ENCODE peak calls at places on chromosomes 3 and 15, in ten cellular contexts. B, S, E, O, Q, V, W, I, D and G are unnamed samples.

GRCh38 chr3:62587169-62587568 is 213.8 kb upstream of the FEZF2 start:
- DNase-seq in B (no peak), S (no peak), E (no peak), O (no peak), Q (no peak), V (no peak), W (no peak), I (no peak), D (no peak), G (no peak)

GRCh38 chr15:55530861-55531313 is 22.9 kb upstream of the DNAAF4 start:
- DNase-seq in B (no peak), S (no peak), E (no peak), O (no peak), Q (no peak), V (no peak), W (no peak), I (no peak), D (no peak), G (peak)

GRCh38 chr3:137165117-137165806 is 207.5 kb downstream of the IL20RB start:
- DNase-seq in B (no peak), S (no peak), E (no peak), O (no peak), Q (no peak), V (no peak), W (no peak), I (no peak), D (peak), G (no peak)

GRCh38 chr3:170471149-170471548 is 52.5 kb downstream of the CLDN11 start:
- DNase-seq in B (no peak), S (no peak), E (no peak), O (no peak), Q (no peak), V (no peak), W (no peak), I (no peak), D (no peak), G (no peak)

GRCh38 chr15:41878355-41878699 is 15.5 kb downstream of the SPTBN5 start:
- DNase-seq in B (no peak), S (no peak), E (no peak), O (no peak), Q (no peak), V (no peak), W (no peak), I (no peak), D (no peak), G (no peak)

GRCh38 chr3:174016186-174016585 is 618.6 kb downstream of the NLGN1 start:
- DNase-seq in B (no peak), S (no peak), E (no peak), O (no peak), Q (no peak), V (no peak), W (no peak), I (no peak), D (no peak), G (no peak)

GRCh38 chr3:184040010-184040409 is 8.5 kb downstream of the HTR3D start:
- DNase-seq in B (no peak), S (no peak), E (no peak), O (no peak), Q (no peak), V (no peak), W (no peak), I (no peak), D (peak), G (peak)

GRCh38 chr3:78867409-78868372 is 900.1 kb downstream of the ROBO1 start:
- DNase-seq in B (no peak), S (no peak), E (no peak), O (no peak), Q (no peak), V (no peak), W (no peak), I (no peak), D (no peak), G (no peak)

GRCh38 chr3:31197941-31198340 is 303.5 kb upstream of the GADL1 start:
- DNase-seq in B (no peak), S (no peak), E (no peak), O (no peak), Q (no peak), V (no peak), W (no peak), I (no peak), D (no peak), G (no peak)

GRCh38 chr3:49803464-49804140 is 541 bp downstream of the INKA1 start:
- DNase-seq in B (no peak), S (no peak), E (no peak), O (no peak), Q (no peak), V (no peak), W (peak), I (peak), D (no peak), G (no peak)

GRCh38 chr15:61499371-61499770 is 270.3 kb upstream of the RORA start:
- DNase-seq in B (no peak), S (no peak), E (no peak), O (no peak), Q (no peak), V (peak), W (no peak), I (no peak), D (no peak), G (no peak)

GRCh38 chr15:99450896-99451358 is 114.9 kb upstream of the MEF2A start:
- DNase-seq in B (no peak), S (no peak), E (no peak), O (no peak), Q (no peak), V (peak), W (peak), I (peak), D (peak), G (no peak)

GRCh38 chr3:66816110-66816761 is 181.9 kb upstream of the KBTBD8 start:
- DNase-seq in B (no peak), S (no peak), E (no peak), O (no peak), Q (no peak), V (no peak), W (no peak), I (no peak), D (peak), G (peak)

GRCh38 chr3:34109846-34110245 is 311.4 kb downstream of the PDCD6IP start:
- DNase-seq in B (no peak), S (no peak), E (no peak), O (no peak), Q (no peak), V (no peak), W (no peak), I (no peak), D (no peak), G (no peak)

GRCh38 chr3:50807266-50807665 is 132.5 kb downstream of the DOCK3 start:
- DNase-seq in B (no peak), S (no peak), E (no peak), O (no peak), Q (no peak), V (no peak), W (no peak), I (no peak), D (no peak), G (no peak)

GRCh38 chr3:40557558-40558161 is 32.9 kb downstream of the ZNF621 start:
- DNase-seq in B (no peak), S (no peak), E (no peak), O (no peak), Q (no peak), V (no peak), W (no peak), I (no peak), D (no peak), G (no peak)

GRCh38 chr3:67635806-67636205 is 18.6 kb downstream of the SUCLG2 start:
- DNase-seq in B (no peak), S (no peak), E (no peak), O (no peak), Q (no peak), V (no peak), W (no peak), I (no peak), D (no peak), G (no peak)

GRCh38 chr3:47004369-47005211 is 25.1 kb downstream of the NBEAL2 start:
- DNase-seq in B (no peak), S (no peak), E (no peak), O (no peak), Q (no peak), V (no peak), W (no peak), I (no peak), D (no peak), G (no peak)

GRCh38 chr15:95557226-95558046 is 773.1 kb upstream of the NR2F2 start:
- DNase-seq in B (no peak), S (no peak), E (no peak), O (no peak), Q (no peak), V (no peak), W (no peak), I (no peak), D (peak), G (peak)

GRCh38 chr15:93037341-93038063 is 51.5 kb downstream of the RGMA start:
- DNase-seq in B (no peak), S (no peak), E (no peak), O (no peak), Q (no peak), V (peak), W (no peak), I (no peak), D (peak), G (no peak)

GRCh38 chr3:106518516-106518915 is 649.7 kb upstream of the CBLB start:
- DNase-seq in B (no peak), S (no peak), E (no peak), O (no peak), Q (no peak), V (no peak), W (no peak), I (no peak), D (peak), G (no peak)

GRCh38 chr15:33789141-33789540 is 179.2 kb upstream of the CHRM5 start:
- DNase-seq in B (no peak), S (no peak), E (no peak), O (no peak), Q (no peak), V (no peak), W (no peak), I (no peak), D (no peak), G (no peak)

GRCh38 chr3:11362600-11362999 is 90.4 kb downstream of the ATG7 start:
- DNase-seq in B (no peak), S (no peak), E (no peak), O (no peak), Q (no peak), V (no peak), W (no peak), I (no peak), D (no peak), G (peak)

GRCh38 chr3:133077688-133078087 is 39.5 kb downstream of the TMEM108 start:
- DNase-seq in B (no peak), S (no peak), E (no peak), O (no peak), Q (no peak), V (no peak), W (no peak), I (no peak), D (no peak), G (no peak)

GRCh38 chr3:190076601-190077444 is 43.9 kb downstream of the P3H2 start:
- DNase-seq in B (no peak), S (peak), E (peak), O (no peak), Q (no peak), V (no peak), W (no peak), I (no peak), D (no peak), G (peak)

GRCh38 chr3:177131927-177132636 is 65.2 kb downstream of the TBL1XR1 start:
- DNase-seq in B (no peak), S (no peak), E (no peak), O (no peak), Q (no peak), V (no peak), W (no peak), I (no peak), D (no peak), G (no peak)

GRCh38 chr3:157376596-157377300 is 59.9 kb upstream of the PTX3 start:
- DNase-seq in B (no peak), S (no peak), E (no peak), O (no peak), Q (no peak), V (no peak), W (no peak), I (no peak), D (no peak), G (no peak)

GRCh38 chr15:50247819-50248650 is 17.5 kb downstream of the HDC start:
- DNase-seq in B (no peak), S (no peak), E (no peak), O (no peak), Q (no peak), V (no peak), W (peak), I (no peak), D (no peak), G (no peak)

GRCh38 chr15:63605816-63606215 is 8.6 kb downstream of the FBXL22 start:
- DNase-seq in B (peak), S (no peak), E (no peak), O (no peak), Q (no peak), V (no peak), W (peak), I (peak), D (no peak), G (no peak)

GRCh38 chr15:86394866-86395265 is 315.2 kb downstream of the AGBL1 start:
- DNase-seq in B (no peak), S (no peak), E (no peak), O (no peak), Q (no peak), V (no peak), W (no peak), I (no peak), D (no peak), G (no peak)

GRCh38 chr3:179179979-179180758 is 32.0 kb downstream of the PIK3CA start:
- DNase-seq in B (no peak), S (no peak), E (no peak), O (no peak), Q (no peak), V (no peak), W (no peak), I (no peak), D (no peak), G (no peak)

GRCh38 chr3:187319699-187320302 is 28.3 kb upstream of the MASP1 start:
- DNase-seq in B (no peak), S (peak), E (peak), O (no peak), Q (no peak), V (peak), W (peak), I (no peak), D (peak), G (peak)

GRCh38 chr3:127011270-127011992 is 28.5 kb downstream of the PLXNA1 start:
- DNase-seq in B (no peak), S (no peak), E (no peak), O (no peak), Q (no peak), V (no peak), W (no peak), I (no peak), D (no peak), G (no peak)

GRCh38 chr3:190382082-190382481 is 5.9 kb upstream of the CLDN16 start:
- DNase-seq in B (no peak), S (no peak), E (no peak), O (no peak), Q (no peak), V (no peak), W (no peak), I (no peak), D (no peak), G (no peak)

GRCh38 chr15:88701561-88702095 is 62.8 kb downstream of the ISG20 start:
- DNase-seq in B (no peak), S (no peak), E (no peak), O (peak), Q (no peak), V (no peak), W (peak), I (peak), D (peak), G (peak)

GRCh38 chr3:107429330-107430181 is 52.3 kb downstream of the CCDC54 start:
- DNase-seq in B (no peak), S (peak), E (peak), O (no peak), Q (no peak), V (peak), W (peak), I (peak), D (peak), G (peak)

GRCh38 chr3:61575893-61576292 is 14.5 kb downstream of the PTPRG start:
- DNase-seq in B (no peak), S (no peak), E (no peak), O (no peak), Q (no peak), V (no peak), W (no peak), I (no peak), D (no peak), G (no peak)

GRCh38 chr3:173789530-173789929 is 392.0 kb downstream of the NLGN1 start:
- DNase-seq in B (no peak), S (no peak), E (no peak), O (no peak), Q (no peak), V (no peak), W (no peak), I (no peak), D (no peak), G (no peak)